ENCODE peak calls at places on chromosomes 12 and 14, in five cellular contexts. J, Z, L, B and X are unnamed samples.

GRCh38 chr12:111384596-111384995 is 15.7 kb upstream of the PHETA1 start:
- DNase-seq in J (no peak), Z (no peak), L (no peak), B (no peak), X (no peak)

GRCh38 chr14:89534896-89535615 is 118.0 kb upstream of the FOXN3 start:
- DNase-seq in J (no peak), Z (no peak), L (peak), B (no peak), X (no peak)

GRCh38 chr12:89450922-89451321 is 73.7 kb downstream of the GALNT4 start:
- DNase-seq in J (no peak), Z (peak), L (peak), B (no peak), X (peak)

GRCh38 chr14:80136358-80136757 is 74.9 kb downstream of the DIO2 start:
- DNase-seq in J (peak), Z (no peak), L (peak), B (peak), X (peak)

GRCh38 chr12:101959607-101960006 is 82.2 kb downstream of the DRAM1 start:
- DNase-seq in J (no peak), Z (no peak), L (no peak), B (no peak), X (no peak)

GRCh38 chr12:107386569-107386968 is 293.2 kb upstream of the CRY1 start:
- DNase-seq in J (no peak), Z (no peak), L (no peak), B (no peak), X (no peak)

GRCh38 chr12:11822071-11822818 is 172.8 kb downstream of the ETV6 start:
- DNase-seq in J (peak), Z (peak), L (peak), B (no peak), X (no peak)

GRCh38 chr12:94889512-94890210 is 113.8 kb downstream of the NDUFA12 start:
- DNase-seq in J (no peak), Z (no peak), L (no peak), B (no peak), X (no peak)

GRCh38 chr14:92914087-92914656 is 8.8 kb upstream of the CHGA start:
- DNase-seq in J (peak), Z (peak), L (peak), B (peak), X (peak)

GRCh38 chr12:26941251-26941650 is 3.0 kb downstream of the FGFR1OP2 start:
- DNase-seq in J (no peak), Z (no peak), L (no peak), B (no peak), X (no peak)
- H3K4me3 ChIP-seq in J (no peak), Z (no peak), L (no peak), B (no peak), X (no peak)

GRCh38 chr14:61560323-61560722 is 135.0 kb upstream of the HIF1A start:
- DNase-seq in J (no peak), Z (peak), L (peak), B (no peak), X (no peak)

GRCh38 chr14:61559641-61560201 is 135.6 kb upstream of the HIF1A start:
- DNase-seq in J (no peak), Z (no peak), L (no peak), B (no peak), X (peak)

GRCh38 chr14:61562321-61563161 is 132.8 kb upstream of the HIF1A start:
- DNase-seq in J (no peak), Z (peak), L (peak), B (peak), X (no peak)

GRCh38 chr14:61561657-61562276 is 133.5 kb upstream of the HIF1A start:
- DNase-seq in J (no peak), Z (peak), L (peak), B (peak), X (peak)

DNA sequence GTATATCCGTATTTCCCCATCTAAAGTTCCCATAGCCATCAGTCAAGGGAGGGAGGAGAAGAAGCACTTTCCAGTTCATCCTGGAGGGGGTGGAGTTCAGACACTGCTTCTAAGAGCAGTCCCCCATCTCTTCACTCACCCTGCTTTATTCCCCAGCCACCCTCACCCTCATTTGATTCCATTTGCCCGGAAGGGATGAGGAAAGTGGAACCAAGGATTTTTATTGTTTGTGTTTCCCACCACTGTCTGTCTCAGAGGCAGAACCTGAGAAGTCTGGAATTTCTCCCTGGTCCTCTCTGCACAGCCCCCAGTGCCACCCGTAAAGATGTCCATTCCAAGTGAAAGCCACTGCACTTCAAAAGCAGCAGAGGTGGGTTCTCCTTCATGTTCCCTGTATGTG is 134.2 kb upstream of the HIF1A start:
- DNase-seq in J (no peak), Z (peak), L (peak), B (no peak), X (peak)
- H3K27ac ChIP-seq in J (no peak), Z (peak), L (peak), B (peak), X (no peak)

DNA sequence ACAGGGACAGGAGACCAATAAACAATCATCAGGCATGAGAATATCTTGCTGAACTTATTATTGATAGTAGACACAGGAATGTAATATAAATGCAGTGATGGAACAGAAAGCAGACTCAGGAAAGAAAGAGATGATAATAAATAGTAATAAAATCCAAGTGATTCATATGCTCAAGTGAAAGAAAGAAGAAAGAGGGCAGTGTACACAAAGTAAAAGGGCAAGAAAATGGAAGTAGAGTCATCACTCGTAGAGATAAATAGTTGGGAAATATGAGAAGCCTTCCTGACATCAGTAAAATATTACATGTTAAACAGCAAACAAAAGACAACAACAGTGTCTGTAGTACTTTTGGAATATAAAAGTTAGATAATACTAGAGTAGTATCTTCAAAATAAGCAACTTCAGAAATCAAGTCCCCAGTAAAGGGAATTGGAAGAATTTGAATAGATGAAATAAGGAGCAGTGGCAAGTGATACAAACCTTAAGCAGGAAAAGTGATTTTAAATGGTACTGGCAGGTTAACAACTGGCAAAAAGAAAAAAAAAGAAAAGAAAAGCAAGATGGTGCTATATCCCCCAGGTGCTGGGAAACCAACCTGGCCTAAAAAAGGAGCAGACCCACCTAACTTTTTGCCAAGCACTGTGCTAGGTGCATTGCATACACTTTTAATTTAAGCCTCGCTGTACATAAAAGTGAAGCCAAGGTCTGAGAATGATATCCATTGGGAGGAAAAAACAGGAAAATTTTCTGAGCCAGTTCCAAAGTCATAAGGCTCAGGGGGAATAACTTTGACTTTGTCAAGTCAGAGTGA is 412.5 kb downstream of the RAD51B start:
- DNase-seq in J (no peak), Z (peak), L (peak), B (no peak), X (no peak)
- H3K18ac ChIP-seq in J (no peak), Z (no peak), L (peak), B (no peak), X (no peak)

GRCh38 chr14:70889555-70889954 is 17.7 kb upstream of the PCNX1 start:
- DNase-seq in J (no peak), Z (no peak), L (no peak), B (no peak), X (no peak)
- H3K4me3 ChIP-seq in J (no peak), Z (no peak), L (no peak), B (no peak), X (no peak)

DNA sequence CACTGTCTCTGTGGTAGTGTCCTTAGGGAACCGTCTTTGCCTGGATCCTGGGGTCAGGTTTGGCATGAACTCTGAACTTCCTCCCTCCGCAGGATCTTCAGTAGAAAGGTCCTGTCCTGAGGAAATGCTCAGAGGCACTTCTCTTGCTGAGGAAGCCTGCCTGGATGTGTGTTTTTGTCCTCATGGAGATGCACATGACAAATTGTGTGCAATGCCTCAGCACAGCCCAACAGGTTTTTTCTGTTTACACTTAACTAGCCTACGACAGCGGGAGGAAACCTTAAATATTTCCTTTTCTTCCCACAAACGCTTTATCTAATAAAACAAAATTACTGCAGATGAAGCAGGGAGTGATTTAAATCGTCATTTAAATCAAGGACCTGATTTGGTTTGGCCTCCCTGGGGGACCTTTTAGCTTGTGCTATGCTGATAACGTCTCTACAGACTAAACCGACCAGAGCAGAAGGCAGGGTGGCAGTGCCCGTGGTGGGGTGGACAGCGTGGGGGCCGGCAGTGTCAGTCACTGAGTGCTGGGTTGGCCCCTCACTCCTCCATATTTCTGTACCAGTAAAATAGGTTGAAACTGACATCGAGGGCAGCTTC is 18.5 kb downstream of the FBXL14 start:
- DNase-seq in J (no peak), Z (peak), L (peak), B (no peak), X (no peak)
- H3K27ac ChIP-seq in J (peak), Z (peak), L (peak), B (no peak), X (no peak)

GRCh38 chr12:120230974-120231315 is 30.0 kb upstream of the RPLP0 start:
- DNase-seq in J (no peak), Z (no peak), L (no peak), B (no peak), X (no peak)

GRCh38 chr12:120230326-120230973 is 29.5 kb upstream of the RPLP0 start:
- DNase-seq in J (peak), Z (peak), L (peak), B (peak), X (peak)

GRCh38 chr12:120229071-120229582 is 28.2 kb upstream of the RPLP0 start:
- DNase-seq in J (no peak), Z (peak), L (no peak), B (peak), X (peak)

GRCh38 chr12:120228291-120229070 is 27.6 kb upstream of the RPLP0 start:
- DNase-seq in J (peak), Z (peak), L (peak), B (peak), X (peak)

DNA sequence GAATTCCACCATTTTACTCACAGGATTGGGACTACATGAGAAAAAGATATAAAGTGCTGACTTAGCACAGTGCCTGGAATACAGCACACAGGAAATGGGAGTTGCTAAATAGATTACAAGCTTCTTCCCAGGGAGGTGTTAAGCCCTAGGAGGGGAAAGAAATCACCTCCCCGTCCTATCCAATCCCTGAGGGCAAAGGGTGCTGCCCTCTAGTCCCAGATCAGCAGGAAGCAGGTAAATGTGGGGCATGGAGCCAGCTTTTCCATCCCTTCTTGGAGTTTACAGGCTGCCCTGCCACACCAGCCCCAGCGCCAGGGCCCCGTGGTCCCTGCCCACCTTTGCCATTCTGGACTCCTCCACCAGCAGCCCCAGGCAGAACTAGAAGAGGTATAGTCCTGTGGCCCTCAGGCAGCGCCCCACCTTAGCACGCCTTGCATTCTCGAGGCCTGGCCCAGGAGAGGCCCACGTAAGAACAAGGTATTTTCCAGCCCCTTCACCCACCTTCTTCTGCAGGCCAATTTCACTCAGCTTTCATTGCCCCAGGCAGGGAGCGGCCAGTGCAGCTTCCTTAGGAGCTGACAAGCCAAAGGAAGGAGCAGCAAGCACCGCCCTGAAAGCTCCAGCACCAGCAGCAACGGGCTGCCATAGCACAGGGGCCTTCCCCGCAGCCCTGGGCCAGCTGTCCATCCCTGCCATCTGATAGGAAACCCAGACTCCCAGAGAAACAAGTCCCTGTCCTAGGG is 28.8 kb upstream of the RPLP0 start:
- DNase-seq in J (no peak), Z (peak), L (no peak), B (peak), X (peak)
- H3K18ac ChIP-seq in J (peak), Z (peak), L (peak), B (peak), X (peak)

DNA sequence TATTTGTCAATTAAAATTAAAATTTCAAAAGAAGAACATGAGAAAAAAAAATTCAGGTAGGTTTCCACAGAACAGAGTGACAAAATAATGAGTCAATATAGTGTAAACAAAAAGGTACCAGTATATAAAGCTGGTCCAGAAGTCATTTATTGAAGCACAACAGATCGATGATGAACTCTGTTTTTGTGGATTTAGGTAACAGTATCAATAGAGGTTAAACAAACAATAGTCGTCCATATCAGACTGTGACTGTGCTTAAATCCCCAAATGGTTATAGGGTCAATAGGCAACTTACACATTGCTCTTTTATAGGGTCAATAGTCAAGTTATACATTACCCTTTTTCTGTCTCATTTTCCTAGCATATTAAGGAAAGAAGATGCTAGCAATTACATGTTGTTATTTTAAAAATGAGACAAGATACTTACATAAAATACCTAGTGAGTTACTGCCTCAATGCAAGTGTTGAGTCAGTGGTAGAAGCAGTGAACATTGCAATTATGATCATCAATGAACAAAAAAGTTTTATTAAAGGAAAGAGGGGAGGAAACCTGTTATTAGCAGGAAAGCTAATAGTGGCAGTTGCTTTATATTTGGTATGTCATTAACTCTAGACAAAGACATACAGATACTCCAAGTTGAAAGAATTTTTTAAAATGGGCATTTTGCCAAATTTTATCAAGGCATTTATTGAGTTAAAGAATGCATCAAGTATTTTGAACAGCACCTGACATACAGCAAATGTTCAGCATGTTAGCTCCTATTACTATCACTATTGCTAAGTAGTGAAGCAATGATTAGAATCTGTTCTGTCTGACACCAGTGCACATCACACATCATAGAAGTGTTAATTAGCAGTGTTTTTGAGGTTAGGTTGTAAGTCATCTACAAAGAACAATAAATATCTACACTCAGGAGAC is 102.9 kb downstream of the CCER1 start:
- DNase-seq in J (no peak), Z (no peak), L (no peak), B (no peak), X (peak)
- H3K4me3 ChIP-seq in J (no peak), Z (no peak), L (no peak), B (no peak), X (no peak)

GRCh38 chr12:109124878-109125648 is 8.7 kb downstream of the ACACB start:
- DNase-seq in J (no peak), Z (no peak), L (no peak), B (no peak), X (no peak)
- H3K27ac ChIP-seq in J (no peak), Z (no peak), L (no peak), B (no peak), X (no peak)

DNA sequence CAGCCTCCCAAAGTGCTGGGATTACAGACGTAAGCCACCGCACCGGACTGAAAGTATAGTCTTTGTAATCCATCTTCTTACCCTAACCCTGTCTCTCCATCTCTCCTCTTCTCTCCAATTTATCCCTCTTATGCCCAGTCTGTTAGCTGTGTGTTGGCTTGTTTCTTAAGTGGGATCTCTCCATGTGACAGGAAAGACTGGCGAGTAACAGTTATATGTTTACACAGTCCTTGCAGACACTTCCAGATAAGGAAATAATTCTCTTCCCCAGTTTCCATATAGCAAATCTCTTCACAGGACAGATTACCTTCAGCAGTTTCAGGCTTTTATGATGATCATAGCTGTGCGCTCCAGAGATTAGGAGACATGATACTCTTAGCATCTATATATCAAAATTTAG is 16.0 kb upstream of the DIP2B start:
- DNase-seq in J (no peak), Z (peak), L (peak), B (no peak), X (no peak)
- H3K18ac ChIP-seq in J (no peak), Z (no peak), L (no peak), B (no peak), X (no peak)